ENCODE peak calls at places on chromosomes 11 and 22, in six cellular contexts. Z, F, M, Y, N and K are unnamed samples.

GRCh38 chr11:78216571-78217287 is 28.0 kb downstream of the USP35 start:
- DNase-seq in Z (peak), F (no peak), M (no peak), Y (no peak), N (no peak), K (no peak)

GRCh38 chr11:62611705-62612365 is 740 bp downstream of the EML3 start:
- DNase-seq in Z (peak), F (no peak), M (no peak), Y (no peak), N (peak), K (no peak)

GRCh38 chr11:575324-575995 is 810 bp upstream of the PHRF1 start:
- DNase-seq in Z (peak), F (peak), M (no peak), Y (peak), N (peak), K (no peak)

GRCh38 chr11:116231540-116231939 is 541.2 kb downstream of the BUD13 start:
- DNase-seq in Z (no peak), F (no peak), M (no peak), Y (no peak), N (no peak), K (no peak)

GRCh38 chr11:61996933-61997332 is 29.5 kb upstream of the FTH1 start:
- DNase-seq in Z (no peak), F (no peak), M (no peak), Y (peak), N (no peak), K (no peak)

GRCh38 chr11:110909331-110909730 is 197.1 kb upstream of the ARHGAP20 start:
- DNase-seq in Z (no peak), F (no peak), M (no peak), Y (no peak), N (no peak), K (no peak)

GRCh38 chr22:50256258-50256862 is 5.1 kb downstream of the MAPK12 start:
- DNase-seq in Z (no peak), F (no peak), M (no peak), Y (no peak), N (no peak), K (no peak)

GRCh38 chr11:116691779-116692178 is 81.0 kb downstream of the BUD13 start:
- DNase-seq in Z (peak), F (peak), M (no peak), Y (peak), N (peak), K (no peak)

GRCh38 chr11:30488304-30488998 is 97.7 kb downstream of the MPPED2 start:
- DNase-seq in Z (no peak), F (no peak), M (no peak), Y (peak), N (no peak), K (no peak)

GRCh38 chr11:116871248-116871647 is 33.8 kb upstream of the APOA1 start:
- DNase-seq in Z (no peak), F (no peak), M (no peak), Y (no peak), N (no peak), K (no peak)

GRCh38 chr22:26671317-26672059 is 14.1 kb downstream of the MIAT start:
- DNase-seq in Z (no peak), F (no peak), M (peak), Y (no peak), N (no peak), K (no peak)

GRCh38 chr11:832529-833113 is at the start of gene CD151:
- DNase-seq in Z (peak), F (no peak), M (no peak), Y (no peak), N (peak), K (no peak)

GRCh38 chr11:129610125-129610524 is 205.5 kb upstream of the TMEM45B start:
- DNase-seq in Z (no peak), F (no peak), M (no peak), Y (no peak), N (no peak), K (no peak)

GRCh38 chr11:12494699-12495098 is 117.3 kb downstream of the PARVA start:
- DNase-seq in Z (peak), F (no peak), M (no peak), Y (no peak), N (no peak), K (no peak)

GRCh38 chr11:111417766-111418435 is 38.8 kb upstream of the POU2AF1 start:
- DNase-seq in Z (no peak), F (no peak), M (peak), Y (no peak), N (no peak), K (no peak)

GRCh38 chr11:96189351-96189750 is 153.6 kb downstream of the MAML2 start:
- DNase-seq in Z (no peak), F (no peak), M (no peak), Y (no peak), N (no peak), K (no peak)

GRCh38 chr22:50303848-50304527 is 3.5 kb downstream of the PLXNB2 start:
- DNase-seq in Z (no peak), F (no peak), M (no peak), Y (peak), N (peak), K (no peak)

GRCh38 chr11:69144719-69145365 is 10.9 kb upstream of the SMIM38 start:
- DNase-seq in Z (no peak), F (no peak), M (no peak), Y (no peak), N (no peak), K (no peak)

GRCh38 chr22:47591016-47591415 is 828.6 kb downstream of the TBC1D22A start:
- DNase-seq in Z (no peak), F (no peak), M (no peak), Y (no peak), N (no peak), K (no peak)

GRCh38 chr11:94794287-94795168 is 26.4 kb downstream of the AMOTL1 start:
- DNase-seq in Z (peak), F (peak), M (no peak), Y (no peak), N (no peak), K (no peak)

GRCh38 chr11:64810271-64810890 is at the start of gene MEN1:
- DNase-seq in Z (peak), F (peak), M (peak), Y (peak), N (peak), K (peak)

GRCh38 chr11:36157151-36157519 is 132.1 kb downstream of the COMMD9 start:
- DNase-seq in Z (no peak), F (no peak), M (no peak), Y (no peak), N (no peak), K (no peak)

GRCh38 chr11:87127131-87127530 is 89.4 kb downstream of the TMEM135 start:
- DNase-seq in Z (no peak), F (no peak), M (no peak), Y (no peak), N (no peak), K (no peak)

GRCh38 chr11:110430267-110431211 is 791 bp downstream of the FDX1 start:
- DNase-seq in Z (no peak), F (no peak), M (peak), Y (peak), N (no peak), K (no peak)

GRCh38 chr11:66020618-66021357 is 5.5 kb downstream of the CATSPER1 start:
- DNase-seq in Z (peak), F (no peak), M (no peak), Y (no peak), N (no peak), K (no peak)

GRCh38 chr11:107799245-107799859 is 59.2 kb downstream of the SLC35F2 start:
- DNase-seq in Z (peak), F (peak), M (peak), Y (peak), N (peak), K (peak)

GRCh38 chr11:10876168-10876567 is 18.3 kb upstream of the ZBED5 start:
- DNase-seq in Z (no peak), F (no peak), M (no peak), Y (no peak), N (no peak), K (no peak)

GRCh38 chr22:41562461-41562860 is 1.7 kb downstream of the CSDC2 start:
- DNase-seq in Z (no peak), F (no peak), M (no peak), Y (no peak), N (no peak), K (no peak)

GRCh38 chr11:3184732-3185347 is 19.7 kb upstream of the OSBPL5 start:
- DNase-seq in Z (peak), F (no peak), M (no peak), Y (no peak), N (no peak), K (no peak)

GRCh38 chr11:113549611-113550061 is 74.4 kb upstream of the DRD2 start:
- DNase-seq in Z (peak), F (no peak), M (no peak), Y (no peak), N (no peak), K (no peak)

GRCh38 chr11:70510571-70510970 is 112.2 kb downstream of the CTTN start:
- DNase-seq in Z (no peak), F (no peak), M (no peak), Y (no peak), N (no peak), K (no peak)

GRCh38 chr22:29231971-29232959 is 26.6 kb downstream of the EMID1 start:
- DNase-seq in Z (no peak), F (no peak), M (no peak), Y (peak), N (no peak), K (no peak)

GRCh38 chr11:50174189-50174588 is 141.5 kb downstream of the OR4C45 start:
- DNase-seq in Z (no peak), F (no peak), M (no peak), Y (no peak), N (no peak), K (no peak)

GRCh38 chr22:20388200-20388599 is 5.8 kb upstream of the ZNF74 start:
- DNase-seq in Z (no peak), F (no peak), M (no peak), Y (no peak), N (no peak), K (no peak)

GRCh38 chr11:111000400-111001090 is 245.0 kb upstream of the POU2AF2 start:
- DNase-seq in Z (no peak), F (no peak), M (no peak), Y (no peak), N (no peak), K (no peak)

GRCh38 chr11:134850566-134850965 is 438.5 kb upstream of the B3GAT1 start:
- DNase-seq in Z (no peak), F (no peak), M (no peak), Y (no peak), N (no peak), K (no peak)

GRCh38 chr11:111429066-111429506 is 50.0 kb upstream of the POU2AF1 start:
- DNase-seq in Z (peak), F (peak), M (no peak), Y (peak), N (peak), K (peak)

GRCh38 chr11:46272816-46273427 is 4.5 kb upstream of the CREB3L1 start:
- DNase-seq in Z (peak), F (no peak), M (no peak), Y (no peak), N (no peak), K (no peak)
- H3K9ac ChIP-seq in Z (peak), F (peak), M (no peak), Y (no peak), N (no peak), K (peak)

DNA sequence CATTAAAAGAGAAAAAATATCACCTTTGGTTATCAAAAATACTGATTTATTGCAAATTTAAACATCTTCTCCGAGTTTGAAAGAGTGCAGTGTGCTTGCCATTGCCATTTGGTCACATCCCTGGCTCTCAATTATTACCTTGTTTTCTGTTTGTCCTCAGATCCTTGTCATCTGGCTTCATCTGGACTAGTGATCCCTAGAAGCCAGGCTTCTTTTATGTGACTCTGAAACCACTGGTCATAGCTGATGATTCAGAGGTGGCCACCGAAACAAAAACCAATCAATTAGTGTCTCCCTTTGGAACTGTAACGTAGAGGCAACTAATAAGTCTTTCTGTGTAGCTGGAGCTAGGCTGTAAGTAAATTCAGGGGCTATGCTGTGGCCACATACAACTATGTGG is 237.9 kb downstream of the LUZP2 start:
- DNase-seq in Z (no peak), F (no peak), M (no peak), Y (peak), N (no peak), K (no peak)
- TF ChIP-seq ZNF274 in Z (no peak), F (no peak), M (no peak), Y (no peak), N (no peak), K (no peak)

GRCh38 chr11:71525938-71526495 is 1.1 kb upstream of the KRTAP5-7 start:
- DNase-seq in Z (no peak), F (no peak), M (no peak), Y (peak), N (peak), K (no peak)
- TF ChIP-seq YY1 in Z (no peak), F (no peak), M (no peak), Y (no peak), N (no peak), K (no peak)

DNA sequence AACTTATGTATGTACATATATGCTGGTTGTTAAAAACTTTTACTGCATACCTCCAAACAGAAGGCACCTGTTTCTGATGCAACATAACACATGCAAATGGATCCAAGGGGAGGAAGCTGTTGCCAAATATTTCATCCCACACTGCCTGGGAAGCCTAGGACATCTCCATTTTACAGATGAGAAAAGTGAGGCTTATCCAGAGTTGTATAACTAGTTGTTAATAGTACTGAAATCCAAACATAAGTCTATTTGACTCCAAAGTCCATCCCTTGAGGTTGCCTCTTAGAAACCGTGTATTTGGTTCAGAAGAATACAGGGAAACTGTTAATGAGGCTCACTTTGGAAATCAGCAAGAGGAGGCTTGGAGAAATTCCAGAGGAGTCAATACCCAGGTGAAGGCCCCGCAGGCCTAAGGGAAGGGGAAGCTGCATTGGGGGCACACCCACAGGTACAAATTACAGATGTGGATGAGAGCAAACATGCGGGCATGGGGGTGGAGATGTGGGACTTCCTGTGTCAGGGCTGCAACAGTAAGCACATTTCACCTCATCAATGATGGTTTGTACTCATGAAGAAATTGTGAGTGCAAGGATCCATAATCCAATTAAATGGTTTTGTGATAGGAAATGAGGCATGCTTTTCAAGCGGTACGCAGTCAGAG is 51.1 kb downstream of the RCN1 start:
- DNase-seq in Z (no peak), F (no peak), M (no peak), Y (peak), N (no peak), K (no peak)
- H3K9ac ChIP-seq in Z (no peak), F (no peak), M (no peak), Y (no peak), N (no peak), K (no peak)

GRCh38 chr11:119683783-119684182 is 45.2 kb downstream of the NECTIN1 start:
- DNase-seq in Z (no peak), F (no peak), M (no peak), Y (no peak), N (no peak), K (no peak)
- TF ChIP-seq ZNF274 in Z (no peak), F (no peak), M (no peak), Y (no peak), N (no peak), K (no peak)

GRCh38 chr11:92453055-92453454 is 228.4 kb downstream of the FAT3 start:
- DNase-seq in Z (no peak), F (no peak), M (no peak), Y (no peak), N (no peak), K (no peak)
- TF ChIP-seq YY1 in Z (no peak), F (no peak), M (no peak), Y (no peak), N (no peak), K (no peak)

DNA sequence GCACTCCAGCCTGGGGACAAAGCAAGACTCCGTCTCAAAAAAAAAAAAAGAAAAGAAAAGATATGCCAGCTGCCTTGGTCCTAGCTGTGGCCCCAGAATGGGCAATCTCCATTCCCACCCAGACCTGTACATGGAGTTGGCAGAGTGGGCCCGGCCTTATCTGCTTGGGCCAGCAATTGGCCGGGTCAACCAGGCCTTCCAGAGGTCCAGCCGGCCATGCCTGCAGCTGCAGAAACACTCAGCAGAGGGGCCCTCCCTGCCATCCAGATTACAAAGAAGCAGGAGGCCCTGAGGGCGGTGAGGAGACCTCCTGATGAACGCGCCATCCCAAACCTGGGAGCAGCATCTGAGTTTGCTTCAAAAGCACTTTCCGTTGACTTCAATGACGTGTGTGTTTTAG is 26.9 kb upstream of the ARFGAP3 start:
- DNase-seq in Z (no peak), F (no peak), M (no peak), Y (no peak), N (no peak), K (no peak)
- H3K9ac ChIP-seq in Z (no peak), F (no peak), M (no peak), Y (no peak), N (no peak), K (no peak)

GRCh38 chr11:72354356-72355115 is 79.8 kb downstream of the CLPB start:
- DNase-seq in Z (no peak), F (no peak), M (no peak), Y (no peak), N (no peak), K (no peak)

GRCh38 chr11:72349616-72350218 is 84.6 kb downstream of the CLPB start:
- DNase-seq in Z (peak), F (no peak), M (no peak), Y (no peak), N (no peak), K (no peak)

GRCh38 chr11:72352859-72353551 is 81.3 kb downstream of the CLPB start:
- DNase-seq in Z (peak), F (no peak), M (peak), Y (no peak), N (no peak), K (no peak)

GRCh38 chr11:72350752-72351151 is 83.6 kb downstream of the CLPB start:
- DNase-seq in Z (no peak), F (no peak), M (no peak), Y (no peak), N (no peak), K (no peak)

GRCh38 chr11:72353861-72354260 is 80.5 kb downstream of the CLPB start:
- DNase-seq in Z (no peak), F (no peak), M (no peak), Y (peak), N (peak), K (no peak)
- TF ChIP-seq ZNF274 in Z (no peak), F (no peak), M (no peak), Y (no peak), N (no peak), K (no peak)